ENCODE peak calls at places on chromosomes 5 and 9, in nine cellular contexts. H, K, D, U, A, V, F, I and J are unnamed samples.

GRCh38 chr5:75037106-75037505 is 15.3 kb downstream of the GCNT4 start:
- DNase-seq in H (peak; percentile 84), K (no peak), D (no peak), U (no peak), A (no peak), V (no peak), F (no peak), I (no peak), J (peak; percentile 51)

GRCh38 chr5:90813392-90813791 is 254.8 kb downstream of the ADGRV1 start:
- DNase-seq in H (no peak), K (no peak), D (no peak), U (no peak), A (no peak), V (no peak), F (no peak), I (no peak), J (no peak)

GRCh38 chr5:134873494-134873893 is 677 bp upstream of the TXNDC15 start:
- DNase-seq in H (no peak), K (no peak), D (no peak), U (no peak), A (no peak), V (no peak), F (peak; percentile 7), I (no peak), J (no peak)

GRCh38 chr5:179119415-179120170 is 59.4 kb downstream of the ZNF354C start:
- DNase-seq in H (no peak), K (no peak), D (no peak), U (no peak), A (peak; percentile 54), V (no peak), F (no peak), I (no peak), J (no peak)

GRCh38 chr5:149671544-149671943 is 58.6 kb upstream of the PPARGC1B start:
- DNase-seq in H (no peak), K (no peak), D (no peak), U (no peak), A (no peak), V (no peak), F (no peak), I (no peak), J (no peak)

GRCh38 chr5:132376694-132377641 is 7.5 kb downstream of the SLC22A5 start:
- DNase-seq in H (no peak), K (no peak), D (no peak), U (no peak), A (no peak), V (no peak), F (no peak), I (no peak), J (no peak)

GRCh38 chr9:23934291-23934690 is 108.3 kb upstream of the ELAVL2 start:
- DNase-seq in H (no peak), K (no peak), D (no peak), U (no peak), A (no peak), V (no peak), F (no peak), I (no peak), J (no peak)

GRCh38 chr5:109063223-109063622 is 315.5 kb downstream of the FER start:
- DNase-seq in H (peak; percentile 40), K (no peak), D (no peak), U (no peak), A (no peak), V (no peak), F (no peak), I (no peak), J (peak; percentile 38)

GRCh38 chr5:38548064-38548759 is 8.2 kb downstream of the LIFR start:
- DNase-seq in H (no peak), K (no peak), D (no peak), U (no peak), A (no peak), V (no peak), F (no peak), I (no peak), J (no peak)

GRCh38 chr9:95516736-95517558 is at the start of gene PTCH1:
- DNase-seq in H (peak; percentile 55), K (peak; percentile 43), D (peak; percentile 27), U (no peak), A (no peak), V (peak; percentile 35), F (peak; percentile 9), I (no peak), J (no peak)

GRCh38 chr5:181261320-181262085 is 560 bp upstream of the TRIM52 start:
- DNase-seq in H (peak; percentile 62), K (peak; percentile 83), D (peak; percentile 65), U (peak; percentile 49), A (peak; percentile 94), V (no peak), F (no peak), I (peak; percentile 73), J (no peak)

GRCh38 chr5:96788112-96788749 is 19.5 kb downstream of the ERAP1 start:
- DNase-seq in H (no peak), K (no peak), D (no peak), U (no peak), A (no peak), V (no peak), F (no peak), I (no peak), J (no peak)

GRCh38 chr9:91162311-91162710 is 199.4 kb downstream of the AUH start:
- DNase-seq in H (peak; percentile 33), K (no peak), D (no peak), U (no peak), A (no peak), V (no peak), F (no peak), I (no peak), J (peak; percentile 40)

GRCh38 chr9:86277072-86277471 is 5.3 kb downstream of the ISCA1 start:
- DNase-seq in H (no peak), K (no peak), D (no peak), U (no peak), A (no peak), V (no peak), F (no peak), I (no peak), J (no peak)

GRCh38 chr5:164934039-164934438 is 1428.6 kb downstream of the MAT2B start:
- DNase-seq in H (no peak), K (no peak), D (no peak), U (no peak), A (no peak), V (no peak), F (no peak), I (no peak), J (no peak)

GRCh38 chr5:79837707-79838620 is 148.3 kb downstream of the CMYA5 start:
- DNase-seq in H (peak; percentile 55), K (no peak), D (no peak), U (no peak), A (no peak), V (no peak), F (no peak), I (no peak), J (no peak)

GRCh38 chr5:61245486-61245885 is 83.2 kb upstream of the SMIM15 start:
- DNase-seq in H (peak; percentile 45), K (no peak), D (no peak), U (no peak), A (no peak), V (no peak), F (peak; percentile 25), I (no peak), J (no peak)

GRCh38 chr9:135601988-135602387 is 37.4 kb downstream of the GLT6D1 start:
- DNase-seq in H (no peak), K (no peak), D (no peak), U (no peak), A (no peak), V (no peak), F (no peak), I (no peak), J (no peak)

GRCh38 chr5:149799119-149799623 is 69.1 kb downstream of the PPARGC1B start:
- DNase-seq in H (peak; percentile 74), K (peak; percentile 81), D (no peak), U (no peak), A (no peak), V (no peak), F (no peak), I (no peak), J (peak; percentile 63)

GRCh38 chr5:153661897-153662296 is 171.4 kb downstream of the GRIA1 start:
- DNase-seq in H (no peak), K (no peak), D (no peak), U (no peak), A (no peak), V (no peak), F (no peak), I (no peak), J (no peak)